ENCODE peak calls at places on chromosomes 6 and 20, in eight cellular contexts. D is GM23338, M is endothelial cell of umbilical vein, I is spleen, O is K562, Q is HCT116, C is esophagus muscularis mucosa, F is SK-N-SH. W is an unnamed sample. For H3K36me3 and H3K4me1, the result is how much of the 10 kb centered on the place peaks cover.

GRCh38 chr20:24470031-24470781 is 777 bp downstream of the SYNDIG1 start:
- DNase-seq in Q (no peak), F (peak), M (no peak), C (no peak), I (no peak), D (peak), O (no peak), W (no peak)

GRCh38 chr20:38114353-38114791 is 50.7 kb downstream of the TGM2 start:
- DNase-seq in M (no peak), O (peak), C (peak), I (no peak), D (no peak), Q (no peak), F (no peak), W (no peak)

GRCh38 chr20:24096256-24096655 is 107.7 kb upstream of the GGTLC1 start:
- DNase-seq in F (no peak), D (no peak), O (no peak), C (no peak), I (no peak), Q (no peak), M (no peak), W (no peak)

GRCh38 chr6:88538130-88538706 is 372.1 kb upstream of the CNR1 start:
- DNase-seq in M (no peak), I (no peak), F (no peak), C (no peak), O (peak), D (peak), Q (no peak), W (no peak)

GRCh38 chr20:50196248-50196647 is 5.6 kb downstream of the CEBPB start:
- DNase-seq in Q (no peak), F (no peak), C (no peak), M (no peak), O (no peak), D (no peak), I (no peak), W (no peak)

GRCh38 chr20:49794336-49795124 is 18.1 kb upstream of the SLC9A8 start:
- DNase-seq in I (no peak), M (no peak), Q (no peak), O (no peak), F (no peak), C (no peak), D (no peak), W (peak)

GRCh38 chr20:49100934-49101333 is 54.8 kb downstream of the CSE1L start:
- DNase-seq in D (no peak), C (no peak), I (no peak), F (no peak), M (no peak), Q (no peak), O (no peak), W (no peak)

GRCh38 chr6:75084872-75085381 is 120.9 kb downstream of the COL12A1 start:
- DNase-seq in Q (no peak), M (no peak), O (no peak), I (no peak), C (no peak), D (peak), F (no peak), W (peak)

GRCh38 chr6:31882344-31882743 is 3.5 kb upstream of the SLC44A4 start:
- DNase-seq in I (no peak), Q (no peak), F (no peak), D (no peak), M (peak), O (no peak), C (no peak), W (no peak)

GRCh38 chr6:31878761-31879542 is at the start of gene SLC44A4:
- DNase-seq in M (no peak), I (no peak), D (peak), O (no peak), F (no peak), Q (no peak), C (no peak), W (peak)

GRCh38 chr6:31881136-31881859 is 2.5 kb upstream of the SLC44A4 start:
- DNase-seq in C (no peak), Q (no peak), F (no peak), M (no peak), D (no peak), I (no peak), O (no peak), W (no peak)

GRCh38 chr6:31879901-31880300 is 1.1 kb upstream of the SLC44A4 start:
- DNase-seq in O (no peak), M (no peak), Q (no peak), D (no peak), F (no peak), I (no peak), C (no peak), W (peak)

GRCh38 chr6:31880616-31881015 is 1.8 kb upstream of the SLC44A4 start:
- DNase-seq in D (peak), Q (no peak), O (no peak), I (no peak), M (no peak), F (no peak), C (no peak), W (no peak)
- H3K36me3 ChIP-seq in D (under half), Q (under half), O (half or more), I (under half), M (under half), F (under half), C (half or more), W (under half)

GRCh38 chr6:151240861-151241642 is 1.3 kb downstream of the AKAP12 start:
- DNase-seq in C (no peak), M (peak), Q (no peak), I (no peak), O (no peak), D (peak), F (peak), W (peak)
- TF ChIP-seq POLR2AphosphoS5 in C (peak), M (peak), Q (peak), I (peak), O (no peak), D (no peak), F (no peak), W (peak)

GRCh38 chr20:57390604-57391438 is at the start of gene RBM38:
- DNase-seq in F (peak), Q (peak), M (peak), C (no peak), I (peak), D (peak), O (peak), W (peak)

GRCh38 chr20:57392512-57393271 is 1.5 kb downstream of the RBM38 start:
- DNase-seq in Q (no peak), F (no peak), M (no peak), O (peak), I (peak), C (no peak), D (no peak), W (peak)

GRCh38 chr20:57391439-57392129 is 388 bp downstream of the RBM38 start:
- DNase-seq in O (peak), D (peak), I (peak), C (no peak), M (no peak), F (peak), Q (no peak), W (peak)

GRCh38 chr20:57393321-57394086 is 2.3 kb downstream of the RBM38 start:
- DNase-seq in Q (no peak), D (no peak), F (no peak), I (peak), C (no peak), M (no peak), O (no peak), W (no peak)

DNA sequence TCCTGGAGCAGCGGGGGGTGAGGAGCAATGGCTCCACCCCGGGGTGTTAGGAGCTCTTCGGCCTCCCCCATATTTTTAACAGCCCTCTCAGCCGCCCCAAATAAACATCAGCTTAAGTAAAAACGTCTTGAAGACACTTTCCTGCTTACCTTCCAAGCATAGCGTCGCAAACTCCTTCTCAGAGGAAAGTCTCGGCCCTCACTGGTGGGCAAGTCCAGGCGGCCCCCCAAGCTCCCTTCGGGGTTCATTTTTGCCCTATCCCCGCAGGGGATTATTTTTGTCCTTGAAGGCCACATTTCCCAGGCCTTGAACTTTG is 892 bp downstream of the RBM38 start:
- DNase-seq in Q (no peak), D (no peak), M (no peak), O (no peak), I (no peak), C (no peak), F (no peak), W (no peak)
- H3K4me1 ChIP-seq in Q (under half), D (under half), M (under half), O (under half), I (half or more), C (half or more), F (under half), W (under half)

DNA sequence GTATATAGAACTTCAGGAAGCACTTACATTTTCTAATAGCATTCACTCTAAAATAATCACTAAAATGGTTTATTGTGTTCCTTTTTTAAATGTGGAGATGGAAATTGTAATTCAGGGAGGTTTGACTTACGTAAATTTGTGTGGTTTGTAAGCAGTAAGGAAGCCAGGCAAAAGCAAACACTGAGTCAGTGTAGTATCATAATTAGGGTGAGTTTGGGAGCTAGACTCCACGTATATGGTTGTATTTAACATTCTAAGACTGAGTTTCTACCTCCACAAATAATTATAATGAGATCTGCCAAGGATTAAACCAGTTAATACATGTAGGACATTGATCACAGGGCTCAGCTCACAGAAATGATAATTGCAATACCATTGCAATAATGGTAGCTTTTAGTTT is 425.5 kb downstream of the CBLN4 start:
- DNase-seq in Q (no peak), D (no peak), C (no peak), O (no peak), M (no peak), I (no peak), F (no peak), W (no peak)
- H3K36me3 ChIP-seq in Q (under half), D (under half), C (under half), O (under half), M (under half), I (under half), F (under half), W (under half)

W was measured in transverse colon.